ENCODE peak calls at places on chromosomes 7 and 10, in four cellular contexts. K is endothelial cell, U is NCI-H2029 treated with DMSO at 0.1 percent for 48 hours, P is hepatic stellate cell. O is an unnamed sample.

GRCh38 chr10:124589491-124590006 is 127.9 kb downstream of the LHPP start:
- DNase-seq in U (no peak), K (no peak), P (no peak), O (no peak)

GRCh38 chr10:128268015-128268722 is 141.9 kb upstream of the MKI67 start:
- DNase-seq in K (peak), U (peak), P (no peak), O (no peak)

GRCh38 chr10:126422561-126422960 is 34.3 kb upstream of the ADAM12 start:
- DNase-seq in U (no peak), K (no peak), P (no peak), O (no peak)

GRCh38 chr7:151836191-151836926 is 40.6 kb downstream of the PRKAG2 start:
- DNase-seq in U (no peak), K (no peak), P (no peak), O (peak)

GRCh38 chr10:99346247-99346646 is 17.1 kb downstream of the CNNM1 start:
- DNase-seq in U (no peak), K (no peak), P (no peak), O (no peak)

GRCh38 chr10:98269435-98269912 is 1.5 kb upstream of the LOXL4 start:
- DNase-seq in U (no peak), K (no peak), P (peak), O (no peak)

GRCh38 chr7:18429547-18429946 is 66.0 kb upstream of the HDAC9 start:
- DNase-seq in K (no peak), P (peak), U (no peak), O (no peak)

GRCh38 chr7:1175967-1176851 is 16.2 kb upstream of the ZFAND2A start:
- DNase-seq in P (peak), U (peak), K (peak), O (no peak)

GRCh38 chr10:77524300-77524711 is 113.3 kb downstream of the KCNMA1 start:
- DNase-seq in U (no peak), K (no peak), P (peak), O (no peak)

GRCh38 chr7:104296900-104297299 is 31.5 kb upstream of the LHFPL3 start:
- DNase-seq in P (no peak), K (no peak), U (no peak), O (no peak)

GRCh38 chr10:96352027-96352426 is 6.8 kb downstream of the OPALIN start:
- DNase-seq in U (no peak), K (no peak), P (no peak), O (no peak)

GRCh38 chr10:1190052-1190395 is 133.8 kb downstream of the WDR37 start:
- DNase-seq in U (no peak), P (no peak), K (no peak), O (no peak)